ENCODE peak calls at places on chromosomes 2 and 18, in eight cellular contexts. N is aorta; W is heart left ventricle; O is germinal center; V is activated naive CD4-positive, alpha-beta T cell; P is GM12878; F is hypothalamus; B is AG09309. Y is an unnamed sample.

GRCh38 chr2:174931724-174932123 is 73.5 kb downstream of the CHN1 start:
- DNase-seq in B (no peak), W (no peak), P (no peak), N (no peak), V (no peak), O (no peak), F (no peak), Y (no peak)

GRCh38 chr2:109321570-109321969 is 192.6 kb downstream of the SH3RF3 start:
- DNase-seq in P (no peak), N (no peak), W (no peak), O (no peak), V (no peak), B (no peak), F (no peak), Y (no peak)

GRCh38 chr2:113720167-113720566 is 36.3 kb downstream of the SLC35F5 start:
- DNase-seq in P (no peak), N (no peak), B (no peak), W (no peak), O (peak), F (no peak), V (no peak), Y (no peak)

GRCh38 chr18:57440331-57441101 is 5.3 kb downstream of the ONECUT2 start:
- DNase-seq in N (no peak), P (no peak), V (no peak), B (no peak), W (no peak), F (no peak), O (no peak), Y (peak)

GRCh38 chr2:129744141-129744540 is 235.3 kb upstream of the RAB6C start:
- DNase-seq in V (no peak), B (no peak), N (no peak), W (no peak), O (no peak), F (no peak), P (no peak), Y (no peak)

GRCh38 chr2:85801871-85802270 is 48.1 kb downstream of the ATOH8 start:
- DNase-seq in F (no peak), V (no peak), N (no peak), W (no peak), P (no peak), O (no peak), B (no peak), Y (no peak)

GRCh38 chr2:74975016-74975415 is 16.6 kb downstream of the POLE4 start:
- DNase-seq in B (no peak), N (no peak), F (no peak), O (no peak), P (no peak), V (no peak), W (no peak), Y (no peak)

GRCh38 chr2:99278793-99279291 is 22.2 kb downstream of the LYG1 start:
- DNase-seq in P (no peak), O (no peak), W (no peak), V (no peak), N (peak), B (peak), F (no peak), Y (no peak)

GRCh38 chr2:28228419-28228995 is 164.2 kb upstream of the FOSL2 start:
- DNase-seq in W (no peak), P (no peak), V (no peak), B (no peak), F (no peak), N (no peak), O (no peak), Y (peak)

GRCh38 chr2:8247905-8248622 is 433.8 kb upstream of the ID2 start:
- DNase-seq in B (no peak), V (no peak), O (peak), N (no peak), P (no peak), F (no peak), W (no peak), Y (no peak)

GRCh38 chr2:67752964-67753363 is 309.8 kb downstream of the C1D start:
- DNase-seq in W (no peak), F (no peak), P (no peak), V (no peak), B (peak), N (no peak), O (no peak), Y (no peak)

GRCh38 chr2:232341739-232342126 is 36.8 kb upstream of the ALPP start:
- DNase-seq in W (no peak), F (no peak), B (no peak), P (no peak), V (no peak), O (no peak), N (no peak), Y (no peak)

GRCh38 chr2:32882911-32883810 is 63.6 kb upstream of the LTBP1 start:
- DNase-seq in P (no peak), N (no peak), W (no peak), B (peak), F (no peak), O (no peak), V (no peak), Y (no peak)

GRCh38 chr2:6072757-6073156 is 380.6 kb downstream of the SOX11 start:
- DNase-seq in F (no peak), V (no peak), W (no peak), N (no peak), P (no peak), O (no peak), B (no peak), Y (no peak)

GRCh38 chr2:1940660-1941059 is 196.3 kb upstream of the PXDN start:
- DNase-seq in P (no peak), O (no peak), F (no peak), W (peak), B (no peak), N (no peak), V (no peak), Y (no peak)

GRCh38 chr2:45753381-45753780 is 101.9 kb downstream of the PRKCE start:
- DNase-seq in N (no peak), B (no peak), W (no peak), F (no peak), P (no peak), O (no peak), V (no peak), Y (no peak)